ENCODE peak calls at places on chromosomes 12 and 14, in five cellular contexts. I is left lung, O is AG04450, F is bronchial epithelial cell, Q is foreskin fibroblast. N is an unnamed sample.

GRCh38 chr12:6575648-6576047 is 7.6 kb upstream of the NOP2 start:
- DNase-seq in I (no peak), O (no peak), Q (no peak), F (no peak), N (no peak)

GRCh38 chr12:104319918-104320626 is 16.5 kb downstream of the EID3 start:
- DNase-seq in I (no peak), F (no peak), O (no peak), Q (no peak), N (no peak)

GRCh38 chr14:34035934-34036250 is 85.0 kb upstream of the EGLN3 start:
- DNase-seq in Q (no peak), F (no peak), I (no peak), O (no peak), N (no peak)

GRCh38 chr14:55838529-55839052 is 258.6 kb downstream of the KTN1 start:
- DNase-seq in O (peak), I (no peak), Q (no peak), F (no peak), N (no peak)

GRCh38 chr12:128339669-128340068 is 72.7 kb downstream of the TMEM132C start:
- DNase-seq in I (no peak), Q (no peak), F (no peak), O (no peak), N (no peak)

GRCh38 chr14:61477845-61478438 is 156.6 kb downstream of the PRKCH start:
- DNase-seq in Q (peak), I (peak), F (no peak), O (no peak), N (no peak)

GRCh38 chr14:35332517-35333346 is 40.5 kb downstream of the PSMA6 start:
- DNase-seq in O (no peak), Q (peak), I (no peak), F (peak), N (no peak)

GRCh38 chr12:132582058-132582420 is 28.3 kb downstream of the LRCOL1 start:
- DNase-seq in Q (no peak), I (no peak), O (no peak), F (no peak), N (no peak)

GRCh38 chr12:88575361-88575959 is 4.8 kb downstream of the KITLG start:
- DNase-seq in F (no peak), Q (peak), O (no peak), I (no peak), N (no peak)

GRCh38 chr14:102580552-102581110 is 11.8 kb upstream of the RCOR1 start:
- DNase-seq in O (no peak), I (peak), Q (peak), F (no peak), N (no peak)

GRCh38 chr12:28489256-28489655 is 299.0 kb downstream of the CCDC91 start:
- DNase-seq in Q (peak), I (no peak), F (peak), O (no peak), N (no peak)

GRCh38 chr12:2306012-2306411 is 253.2 kb downstream of the CACNA1C start:
- DNase-seq in F (no peak), I (no peak), Q (no peak), O (no peak), N (no peak)

GRCh38 chr12:107992870-107993451 is 136.1 kb upstream of the WSCD2 start:
- DNase-seq in Q (no peak), O (no peak), I (no peak), F (peak), N (no peak)

GRCh38 chr12:129193263-129193871 is 340.1 kb downstream of the GLT1D1 start:
- DNase-seq in F (peak), I (no peak), Q (peak), O (no peak), N (no peak)

GRCh38 chr14:87992349-87992719 is 648 bp downstream of the GALC start:
- DNase-seq in I (no peak), O (no peak), F (peak), Q (no peak), N (no peak)

GRCh38 chr14:87994974-87995373 is 2.0 kb upstream of the GALC start:
- DNase-seq in O (no peak), I (no peak), Q (no peak), F (peak), N (no peak)

GRCh38 chr14:87990687-87991086 is 2.3 kb downstream of the GALC start:
- DNase-seq in Q (peak), O (no peak), F (no peak), I (no peak), N (no peak)

GRCh38 chr14:87993485-87993809 is 465 bp upstream of the GALC start:
- DNase-seq in I (no peak), F (no peak), Q (no peak), O (no peak), N (no peak)

GRCh38 chr14:87992720-87993484 is at the start of gene GALC:
- DNase-seq in I (peak), Q (peak), O (peak), F (peak), N (peak)
- TF ChIP-seq CTCF in I (no peak), Q (no peak), O (no peak), F (no peak), N (no peak)

GRCh38 chr14:22281322-22281977 is 307.6 kb downstream of the DAD1 start:
- DNase-seq in F (no peak), O (no peak), I (no peak), Q (no peak), N (no peak)

GRCh38 chr14:22282429-22282828 is 306.6 kb downstream of the DAD1 start:
- DNase-seq in O (no peak), I (no peak), F (no peak), Q (no peak), N (no peak)

GRCh38 chr14:22276913-22277816 is 311.9 kb downstream of the DAD1 start:
- DNase-seq in Q (peak), F (peak), I (no peak), O (no peak), N (no peak)

GRCh38 chr14:22283000-22283399 is 306.0 kb downstream of the DAD1 start:
- DNase-seq in I (no peak), O (no peak), F (no peak), Q (no peak), N (no peak)

DNA sequence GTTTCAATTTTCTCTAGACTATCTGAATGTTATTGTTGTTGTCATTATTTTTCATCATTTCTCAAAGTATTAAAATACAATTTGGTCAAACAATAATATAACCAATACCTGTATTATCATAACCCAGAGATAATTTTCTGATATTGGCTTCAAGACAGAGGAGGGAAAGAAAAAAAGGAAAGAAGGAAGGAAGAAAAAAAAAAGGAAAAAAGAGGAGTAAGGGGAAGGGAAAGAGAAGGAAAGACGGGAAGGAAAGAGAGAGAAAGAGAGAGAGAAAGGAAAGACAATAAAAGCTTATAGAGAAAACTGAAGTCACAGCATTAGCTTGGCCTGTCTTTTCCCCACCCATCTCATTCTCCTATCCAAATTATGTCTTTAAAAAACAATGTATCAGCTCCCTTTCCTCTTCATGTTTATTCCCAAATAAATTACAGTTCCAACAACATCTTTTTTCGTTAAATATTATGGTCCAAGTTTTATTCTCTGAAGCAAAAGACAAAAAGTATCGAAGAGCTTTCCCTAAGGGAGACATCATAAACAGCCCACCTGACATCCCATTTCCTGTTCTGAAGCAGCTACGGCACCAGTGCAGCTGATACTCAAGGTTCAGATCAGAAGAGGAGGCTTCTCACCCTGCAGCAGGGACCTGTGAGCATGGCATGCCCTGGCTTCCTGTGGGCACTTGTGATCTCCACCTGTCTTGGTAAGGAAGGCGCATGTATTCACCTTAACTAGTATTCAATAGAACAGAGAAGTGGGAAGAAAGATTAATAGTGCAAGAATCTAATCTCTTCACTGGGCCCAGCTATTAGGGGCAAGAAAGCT is 308.3 kb downstream of the DAD1 start:
- DNase-seq in O (no peak), Q (no peak), F (no peak), I (no peak), N (no peak)
- TF ChIP-seq CTCF in O (no peak), Q (no peak), F (no peak), I (no peak), N (no peak)

GRCh38 chr12:122481861-122482260 is 18.9 kb downstream of the ZCCHC8 start:
- DNase-seq in I (no peak), Q (no peak), F (no peak), O (no peak), N (no peak)
- TF ChIP-seq CTCF in I (no peak), Q (no peak), F (no peak), O (no peak), N (no peak)

GRCh38 chr14:39038542-39038941 is 64.5 kb downstream of the SEC23A start:
- DNase-seq in O (no peak), Q (no peak), F (no peak), I (no peak), N (no peak)
- TF ChIP-seq CTCF in O (no peak), Q (no peak), F (no peak), I (no peak), N (no peak)

GRCh38 chr14:32513571-32514009 is 184.5 kb downstream of the AKAP6 start:
- DNase-seq in I (no peak), F (peak), O (no peak), Q (peak), N (no peak)
- TF ChIP-seq CTCF in I (no peak), F (peak), O (peak), Q (no peak), N (peak)